ENCODE peak calls at places on chromosomes 13 and 19, in five cellular contexts. One of them, this sample, is unnamed.

GRCh38 chr19:648904-649733 is 9.4 kb downstream of the FGF22 start:
- DNase-seq in tibial artery: no peak
- DNase-seq in PC-9: no peak
- DNase-seq in AG08396: no peak
- DNase-seq in stimulated activated CD4-positive, alpha-beta T cell treated with anti-CD3 and anti-CD28 coated beads, Interleukin-4, amount 100 ng/mL, for 24 hours: no peak
- DNase-seq in this sample: no peak

GRCh38 chr13:85186646-85187045 is 612.6 kb downstream of the SLITRK6 start:
- DNase-seq in tibial artery: no peak
- DNase-seq in PC-9: no peak
- DNase-seq in AG08396: no peak
- DNase-seq in stimulated activated CD4-positive, alpha-beta T cell treated with anti-CD3 and anti-CD28 coated beads, Interleukin-4, amount 100 ng/mL, for 24 hours: no peak
- DNase-seq in this sample: no peak

GRCh38 chr19:8209111-8209964 is at the start of gene CERS4:
- DNase-seq in tibial artery: no peak
- DNase-seq in PC-9: peak
- DNase-seq in AG08396: peak
- DNase-seq in stimulated activated CD4-positive, alpha-beta T cell treated with anti-CD3 and anti-CD28 coated beads, Interleukin-4, amount 100 ng/mL, for 24 hours: peak
- DNase-seq in this sample: peak

GRCh38 chr13:99307648-99308339 is 595 bp upstream of the GPR183 start:
- DNase-seq in tibial artery: peak
- DNase-seq in PC-9: no peak
- DNase-seq in AG08396: peak
- DNase-seq in stimulated activated CD4-positive, alpha-beta T cell treated with anti-CD3 and anti-CD28 coated beads, Interleukin-4, amount 100 ng/mL, for 24 hours: peak
- DNase-seq in this sample: peak

GRCh38 chr19:16470911-16471811 is 609 bp downstream of the EPS15L1 start:
- DNase-seq in tibial artery: peak
- DNase-seq in PC-9: peak
- DNase-seq in AG08396: peak
- DNase-seq in stimulated activated CD4-positive, alpha-beta T cell treated with anti-CD3 and anti-CD28 coated beads, Interleukin-4, amount 100 ng/mL, for 24 hours: peak
- DNase-seq in this sample: peak

GRCh38 chr13:48232420-48233096 is 448 bp upstream of the ITM2B start:
- DNase-seq in tibial artery: peak
- DNase-seq in PC-9: no peak
- DNase-seq in AG08396: no peak
- DNase-seq in stimulated activated CD4-positive, alpha-beta T cell treated with anti-CD3 and anti-CD28 coated beads, Interleukin-4, amount 100 ng/mL, for 24 hours: no peak
- DNase-seq in this sample: no peak

GRCh38 chr19:38676023-38676877 is 28.8 kb downstream of the ACTN4 start:
- DNase-seq in tibial artery: no peak
- DNase-seq in PC-9: no peak
- DNase-seq in AG08396: no peak
- DNase-seq in stimulated activated CD4-positive, alpha-beta T cell treated with anti-CD3 and anti-CD28 coated beads, Interleukin-4, amount 100 ng/mL, for 24 hours: no peak
- DNase-seq in this sample: no peak

GRCh38 chr13:59950201-59950730 is 213.5 kb downstream of the DIAPH3 start:
- DNase-seq in tibial artery: no peak
- DNase-seq in PC-9: no peak
- DNase-seq in AG08396: no peak
- DNase-seq in stimulated activated CD4-positive, alpha-beta T cell treated with anti-CD3 and anti-CD28 coated beads, Interleukin-4, amount 100 ng/mL, for 24 hours: no peak
- DNase-seq in this sample: no peak

GRCh38 chr19:57559008-57559403 is 657 bp downstream of the ZNF550 start:
- DNase-seq in tibial artery: no peak
- DNase-seq in PC-9: peak
- DNase-seq in AG08396: peak
- DNase-seq in stimulated activated CD4-positive, alpha-beta T cell treated with anti-CD3 and anti-CD28 coated beads, Interleukin-4, amount 100 ng/mL, for 24 hours: peak
- DNase-seq in this sample: peak

GRCh38 chr19:15402411-15403150 is 16.2 kb downstream of the AKAP8L start:
- DNase-seq in tibial artery: no peak
- DNase-seq in PC-9: no peak
- DNase-seq in AG08396: no peak
- DNase-seq in stimulated activated CD4-positive, alpha-beta T cell treated with anti-CD3 and anti-CD28 coated beads, Interleukin-4, amount 100 ng/mL, for 24 hours: no peak
- DNase-seq in this sample: no peak

GRCh38 chr19:44806271-44806670 is 2.6 kb upstream of the BCAM start:
- DNase-seq in tibial artery: no peak
- DNase-seq in PC-9: no peak
- DNase-seq in AG08396: no peak
- DNase-seq in stimulated activated CD4-positive, alpha-beta T cell treated with anti-CD3 and anti-CD28 coated beads, Interleukin-4, amount 100 ng/mL, for 24 hours: no peak
- DNase-seq in this sample: no peak

GRCh38 chr13:94947965-94948371 is 235.6 kb upstream of the SOX21 start:
- DNase-seq in tibial artery: no peak
- DNase-seq in PC-9: no peak
- DNase-seq in AG08396: no peak
- DNase-seq in stimulated activated CD4-positive, alpha-beta T cell treated with anti-CD3 and anti-CD28 coated beads, Interleukin-4, amount 100 ng/mL, for 24 hours: no peak
- DNase-seq in this sample: no peak

GRCh38 chr19:53879145-53880037 is 2.6 kb upstream of the PRKCG start:
- DNase-seq in tibial artery: peak
- DNase-seq in PC-9: peak
- DNase-seq in AG08396: peak
- DNase-seq in stimulated activated CD4-positive, alpha-beta T cell treated with anti-CD3 and anti-CD28 coated beads, Interleukin-4, amount 100 ng/mL, for 24 hours: peak
- DNase-seq in this sample: peak

GRCh38 chr19:33005440-33005839 is 33.4 kb downstream of the FAAP24 start:
- DNase-seq in tibial artery: no peak
- DNase-seq in PC-9: peak
- DNase-seq in AG08396: no peak
- DNase-seq in stimulated activated CD4-positive, alpha-beta T cell treated with anti-CD3 and anti-CD28 coated beads, Interleukin-4, amount 100 ng/mL, for 24 hours: no peak
- DNase-seq in this sample: no peak

GRCh38 chr13:53343345-53343744 is 314.7 kb downstream of the OLFM4 start:
- DNase-seq in tibial artery: no peak
- DNase-seq in PC-9: no peak
- DNase-seq in AG08396: no peak
- DNase-seq in stimulated activated CD4-positive, alpha-beta T cell treated with anti-CD3 and anti-CD28 coated beads, Interleukin-4, amount 100 ng/mL, for 24 hours: no peak
- DNase-seq in this sample: no peak

GRCh38 chr19:4457654-4458406 is at the start of gene UBXN6:
- DNase-seq in tibial artery: peak
- DNase-seq in PC-9: peak
- DNase-seq in AG08396: peak
- DNase-seq in stimulated activated CD4-positive, alpha-beta T cell treated with anti-CD3 and anti-CD28 coated beads, Interleukin-4, amount 100 ng/mL, for 24 hours: peak
- DNase-seq in this sample: peak

GRCh38 chr19:33194527-33194883 is 375 bp downstream of the LRP3 start:
- DNase-seq in tibial artery: no peak
- DNase-seq in PC-9: no peak
- DNase-seq in AG08396: peak
- DNase-seq in stimulated activated CD4-positive, alpha-beta T cell treated with anti-CD3 and anti-CD28 coated beads, Interleukin-4, amount 100 ng/mL, for 24 hours: no peak
- DNase-seq in this sample: no peak

GRCh38 chr19:8363803-8364771 is at the start of gene ANGPTL4:
- DNase-seq in tibial artery: peak
- DNase-seq in PC-9: no peak
- DNase-seq in AG08396: peak
- DNase-seq in stimulated activated CD4-positive, alpha-beta T cell treated with anti-CD3 and anti-CD28 coated beads, Interleukin-4, amount 100 ng/mL, for 24 hours: peak
- DNase-seq in this sample: peak

GRCh38 chr19:45924891-45925447 is 10.4 kb upstream of the NANOS2 start:
- DNase-seq in tibial artery: no peak
- DNase-seq in PC-9: peak
- DNase-seq in AG08396: no peak
- DNase-seq in stimulated activated CD4-positive, alpha-beta T cell treated with anti-CD3 and anti-CD28 coated beads, Interleukin-4, amount 100 ng/mL, for 24 hours: no peak
- DNase-seq in this sample: no peak

GRCh38 chr13:94009696-94010095 is 469.8 kb downstream of the DCT start:
- DNase-seq in tibial artery: no peak
- DNase-seq in PC-9: no peak
- DNase-seq in AG08396: peak
- DNase-seq in stimulated activated CD4-positive, alpha-beta T cell treated with anti-CD3 and anti-CD28 coated beads, Interleukin-4, amount 100 ng/mL, for 24 hours: no peak
- DNase-seq in this sample: no peak

GRCh38 chr19:2542341-2543069 is 66.6 kb downstream of the GADD45B start:
- DNase-seq in tibial artery: no peak
- DNase-seq in PC-9: no peak
- DNase-seq in AG08396: no peak
- DNase-seq in stimulated activated CD4-positive, alpha-beta T cell treated with anti-CD3 and anti-CD28 coated beads, Interleukin-4, amount 100 ng/mL, for 24 hours: no peak
- DNase-seq in this sample: no peak

GRCh38 chr13:85170372-85170771 is 628.8 kb downstream of the SLITRK6 start:
- DNase-seq in tibial artery: no peak
- DNase-seq in PC-9: no peak
- DNase-seq in AG08396: no peak
- DNase-seq in stimulated activated CD4-positive, alpha-beta T cell treated with anti-CD3 and anti-CD28 coated beads, Interleukin-4, amount 100 ng/mL, for 24 hours: no peak
- DNase-seq in this sample: no peak

GRCh38 chr19:37389234-37389633 is 18.3 kb downstream of the ZNF527 start:
- DNase-seq in tibial artery: no peak
- DNase-seq in PC-9: no peak
- DNase-seq in AG08396: no peak
- DNase-seq in stimulated activated CD4-positive, alpha-beta T cell treated with anti-CD3 and anti-CD28 coated beads, Interleukin-4, amount 100 ng/mL, for 24 hours: no peak
- DNase-seq in this sample: no peak

GRCh38 chr19:2413159-2413558 is 14.2 kb downstream of the TIMM13 start:
- DNase-seq in tibial artery: no peak
- DNase-seq in PC-9: no peak
- DNase-seq in AG08396: no peak
- DNase-seq in stimulated activated CD4-positive, alpha-beta T cell treated with anti-CD3 and anti-CD28 coated beads, Interleukin-4, amount 100 ng/mL, for 24 hours: no peak
- DNase-seq in this sample: no peak

GRCh38 chr13:91767681-91768080 is 369.3 kb downstream of the GPC5 start:
- DNase-seq in tibial artery: no peak
- DNase-seq in PC-9: no peak
- DNase-seq in AG08396: no peak
- DNase-seq in stimulated activated CD4-positive, alpha-beta T cell treated with anti-CD3 and anti-CD28 coated beads, Interleukin-4, amount 100 ng/mL, for 24 hours: no peak
- DNase-seq in this sample: no peak